ENCODE peak calls at places on chromosome 18, in six cellular contexts. W is T-helper 17 cell, S is NCI-H1092 treated with DMSO at 0.1 percent for 48 hours, X is GM23338, I is GM12865, U is A172. E is an unnamed sample.

GRCh38 chr18:23539911-23540475 is 36.7 kb downstream of the RMC1 start:
- DNase-seq in W (no peak), S (no peak), X (no peak), I (no peak), U (no peak), E (no peak)

GRCh38 chr18:77069931-77070330 is 62.7 kb downstream of the MBP start:
- DNase-seq in W (peak), S (no peak), X (no peak), I (peak), U (no peak), E (no peak)

GRCh38 chr18:76431437-76432273 is 63.4 kb downstream of the ZNF516 start:
- DNase-seq in W (no peak), S (no peak), X (peak), I (no peak), U (no peak), E (no peak)

GRCh38 chr18:51255694-51256093 is 58.2 kb upstream of the MEX3C start:
- DNase-seq in W (no peak), S (no peak), X (no peak), I (no peak), U (no peak), E (no peak)

GRCh38 chr18:7758764-7759163 is 191.6 kb downstream of the PTPRM start:
- DNase-seq in W (no peak), S (peak), X (no peak), I (no peak), U (no peak), E (no peak)

GRCh38 chr18:23503038-23503966 is at the start of gene RMC1:
- DNase-seq in W (peak), S (peak), X (peak), I (peak), U (peak), E (peak)

GRCh38 chr18:36539674-36540073 is 242.2 kb downstream of the FHOD3 start:
- DNase-seq in W (no peak), S (no peak), X (no peak), I (no peak), U (no peak), E (no peak)

GRCh38 chr18:58211510-58211909 is 167.5 kb downstream of the NEDD4L start:
- DNase-seq in W (no peak), S (no peak), X (no peak), I (no peak), U (no peak), E (no peak)

GRCh38 chr18:39799010-39799409 is 2156.0 kb upstream of the PIK3C3 start:
- DNase-seq in W (no peak), S (peak), X (peak), I (no peak), U (peak), E (no peak)

GRCh38 chr18:37253424-37254255 is 312.0 kb downstream of the CELF4 start:
- DNase-seq in W (no peak), S (no peak), X (peak), I (peak), U (no peak), E (no peak)

GRCh38 chr18:45958730-45959129 is 8.4 kb downstream of the EPG5 start:
- DNase-seq in W (no peak), S (no peak), X (no peak), I (no peak), U (no peak), E (no peak)

GRCh38 chr18:63159590-63159989 is 160.0 kb downstream of the BCL2 start:
- DNase-seq in W (no peak), S (no peak), X (no peak), I (peak), U (no peak), E (no peak)